ENCODE peak calls at places on chromosome 22, in ten cellular contexts. V, A, C, P, G, F, S, X, N and Z are unnamed samples.

GRCh38 chr22:50526849-50527801 is 1.7 kb upstream of the SCO2 start:
- DNase-seq in V (peak; percentile 67), A (no peak), C (peak; percentile 67), P (peak; percentile 77), G (peak; percentile 88), F (no peak), S (peak; percentile 85), X (peak; percentile 85), N (peak; percentile 67), Z (no peak)

GRCh38 chr22:35189559-35189958 is 67.7 kb upstream of the HMGXB4 start:
- DNase-seq in V (no peak), A (no peak), C (no peak), P (no peak), G (no peak), F (no peak), S (no peak), X (no peak), N (no peak), Z (no peak)

GRCh38 chr22:46389081-46389480 is 53.6 kb downstream of the TRMU start:
- DNase-seq in V (no peak), A (no peak), C (no peak), P (no peak), G (no peak), F (no peak), S (no peak), X (no peak), N (no peak), Z (no peak)

GRCh38 chr22:50183141-50183971 is 2.4 kb upstream of the TRABD start:
- DNase-seq in V (no peak), A (no peak), C (no peak), P (no peak), G (peak; percentile 53), F (no peak), S (no peak), X (no peak), N (no peak), Z (no peak)

GRCh38 chr22:45678961-45679912 is 7.6 kb downstream of the ATXN10 start:
- DNase-seq in V (no peak), A (no peak), C (no peak), P (no peak), G (no peak), F (peak; percentile 55), S (no peak), X (no peak), N (no peak), Z (peak; percentile 76)

GRCh38 chr22:46587492-46588278 is 32.5 kb upstream of the GRAMD4 start:
- DNase-seq in V (no peak), A (no peak), C (no peak), P (no peak), G (peak; percentile 80), F (no peak), S (peak; percentile 68), X (no peak), N (no peak), Z (no peak)

GRCh38 chr22:44721206-44721605 is 19.2 kb downstream of the PRR5 start:
- DNase-seq in V (no peak), A (no peak), C (peak; percentile 65), P (no peak), G (no peak), F (no peak), S (no peak), X (no peak), N (no peak), Z (no peak)

GRCh38 chr22:44935724-44936123 is 74.1 kb downstream of the PHF21B start:
- DNase-seq in V (no peak), A (no peak), C (no peak), P (no peak), G (no peak), F (no peak), S (no peak), X (no peak), N (no peak), Z (no peak)

GRCh38 chr22:20796731-20797130 is 22.8 kb downstream of the SERPIND1 start:
- DNase-seq in V (no peak), A (no peak), C (no peak), P (no peak), G (no peak), F (no peak), S (no peak), X (no peak), N (no peak), Z (no peak)

GRCh38 chr22:40844951-40845350 is 11.5 kb downstream of the ST13 start:
- DNase-seq in V (no peak), A (no peak), C (no peak), P (no peak), G (no peak), F (no peak), S (no peak), X (no peak), N (no peak), Z (no peak)
- H3K4me3 ChIP-seq in V (no peak overlapping the region), A (no peak overlapping the region), C (no peak overlapping the region), P (no peak overlapping the region), G (no peak overlapping the region), F (no peak overlapping the region), S (no peak overlapping the region), X (no peak overlapping the region), N (no peak overlapping the region), Z (no peak overlapping the region)

DNA sequence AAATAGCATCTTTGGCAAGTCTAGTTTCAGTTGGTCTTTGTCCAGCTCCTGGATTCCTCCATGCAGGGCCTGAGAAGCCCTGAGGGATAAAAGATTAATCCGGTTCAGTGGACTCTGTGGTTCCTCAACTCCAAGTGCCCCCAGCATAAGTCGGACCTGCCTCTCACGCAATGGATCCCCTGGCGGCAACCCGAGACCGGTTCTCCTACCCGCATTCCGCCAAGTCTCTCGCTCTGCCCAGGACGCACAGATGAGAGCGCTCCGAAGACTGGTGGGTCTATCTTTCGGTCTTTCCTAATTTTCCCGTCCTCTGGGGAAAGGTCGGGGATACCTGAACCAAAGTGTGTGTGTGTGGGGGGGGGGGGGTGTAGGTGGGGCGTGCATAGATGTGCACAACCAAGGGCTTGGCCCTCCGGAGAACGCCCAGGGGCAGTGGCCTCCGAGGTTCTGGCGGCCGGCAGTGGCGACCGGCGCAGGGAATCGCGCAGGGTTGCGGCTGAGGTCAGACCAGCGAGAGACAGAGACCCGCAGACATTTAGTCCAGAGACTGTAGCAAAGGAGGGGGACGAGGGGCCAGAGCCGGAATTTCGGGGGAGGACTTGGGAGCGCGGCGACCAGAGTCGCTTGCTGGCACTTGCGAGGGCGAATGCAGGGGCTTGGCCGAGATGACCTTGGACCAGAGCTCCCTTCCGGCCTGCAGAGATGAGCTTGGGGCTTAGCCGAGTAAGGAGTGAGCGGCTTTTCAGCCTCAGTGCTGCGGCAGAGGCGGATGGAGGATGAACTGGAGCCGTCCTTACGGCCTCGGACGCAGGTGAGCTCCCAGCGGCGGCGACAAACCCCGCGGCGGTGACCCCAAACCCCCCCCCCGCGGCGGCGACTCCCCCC is 712 bp upstream of the SLC2A11 start:
- DNase-seq in V (no peak), A (peak; percentile 62), C (peak; percentile 83), P (no peak), G (no peak), F (no peak), S (no peak), X (no peak), N (peak; percentile 50), Z (no peak)
- TF ChIP-seq CTCF in V (no peak), A (peak; percentile 20), C (no peak), P (no peak), G (no peak), F (peak; percentile 36), S (no peak), X (no peak), N (no peak), Z (no peak)

GRCh38 chr22:40043793-40044101 is 49.0 kb downstream of the FAM83F start:
- DNase-seq in V (no peak), A (no peak), C (no peak), P (no peak), G (no peak), F (no peak), S (no peak), X (no peak), N (no peak), Z (no peak)

GRCh38 chr22:40043086-40043485 is 48.3 kb downstream of the FAM83F start:
- DNase-seq in V (peak; percentile 85), A (peak; percentile 65), C (no peak), P (peak; percentile 66), G (no peak), F (no peak), S (no peak), X (peak; percentile 59), N (peak; percentile 81), Z (no peak)

GRCh38 chr22:40044870-40045834 is 50.4 kb downstream of the FAM83F start:
- DNase-seq in V (no peak), A (peak; percentile 68), C (peak; percentile 79), P (no peak), G (peak; percentile 79), F (no peak), S (peak; percentile 73), X (peak; percentile 45), N (peak; percentile 14), Z (no peak)

GRCh38 chr22:40044102-40044869 is 49.5 kb downstream of the FAM83F start:
- DNase-seq in V (peak; percentile 99), A (peak; percentile 98), C (peak; percentile 99), P (peak; percentile 99), G (peak; percentile 97), F (peak; percentile 99), S (peak; percentile 97), X (peak; percentile 98), N (peak; percentile 100), Z (peak; percentile 99)

DNA sequence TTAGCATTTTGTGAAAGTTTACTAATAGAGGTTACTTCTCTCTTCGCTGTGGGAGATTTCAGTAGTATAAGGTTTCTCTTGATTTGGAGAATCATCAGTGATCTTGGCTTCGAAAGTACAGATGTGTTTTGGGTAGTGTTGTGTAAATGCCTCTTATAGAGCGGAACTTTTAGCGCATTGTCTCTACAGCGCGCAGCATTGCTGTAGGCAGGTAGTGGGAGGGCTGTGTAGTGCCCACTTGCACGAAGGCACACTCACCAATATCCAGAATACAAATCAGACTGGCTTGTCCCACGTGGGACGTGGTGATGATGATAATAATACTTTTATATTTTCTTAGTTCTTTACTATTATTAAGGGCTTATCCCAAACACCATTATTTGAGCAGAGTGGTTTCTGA is 51.4 kb downstream of the FAM83F start:
- DNase-seq in V (no peak), A (no peak), C (no peak), P (no peak), G (no peak), F (no peak), S (no peak), X (no peak), N (no peak), Z (no peak)
- H3K4me3 ChIP-seq in V (no peak overlapping the region), A (peak overlapping the region; percentile 66), C (peak overlapping the region; percentile 83), P (no peak overlapping the region), G (peak overlapping the region; percentile 93), F (no peak overlapping the region), S (peak overlapping the region; percentile 75), X (no peak overlapping the region), N (peak overlapping the region; percentile 82), Z (no peak overlapping the region)

DNA sequence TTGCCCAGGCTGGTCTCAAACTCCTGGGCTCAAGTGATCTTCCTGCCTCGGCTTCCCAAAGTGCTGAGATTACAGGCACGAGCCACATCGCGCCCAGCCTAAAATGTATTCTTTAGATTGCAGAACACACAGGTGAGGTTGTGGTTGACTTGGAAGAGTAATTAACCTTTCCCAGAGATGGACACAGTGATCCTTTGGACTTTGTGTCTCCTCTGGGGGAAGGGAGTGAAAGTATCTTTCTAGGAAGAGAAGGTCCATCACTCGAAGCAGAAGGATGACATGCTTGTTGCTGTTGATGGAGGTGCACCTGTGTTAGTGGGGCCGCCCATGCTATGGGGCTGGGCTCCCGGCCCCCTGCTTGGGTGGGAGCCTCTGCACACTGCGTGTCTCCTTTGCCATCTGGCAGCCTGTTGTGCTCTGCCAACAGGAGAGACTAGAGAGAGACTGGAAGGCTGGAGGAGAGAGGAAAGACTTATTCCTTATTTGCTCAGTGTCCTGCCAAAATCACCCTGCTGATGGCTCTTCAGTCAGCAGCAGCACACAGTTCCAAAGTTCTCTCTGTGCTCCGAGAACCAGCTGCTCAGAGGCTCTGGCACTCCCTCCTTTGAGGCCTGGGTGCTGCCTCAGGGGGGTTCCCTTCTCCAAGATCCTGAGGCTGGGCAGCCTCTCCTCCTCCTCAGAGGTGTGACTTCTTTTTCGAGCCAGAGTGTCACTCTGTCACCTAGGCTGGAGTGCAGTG is 33.1 kb upstream of the CYB5R3 start:
- DNase-seq in V (no peak), A (no peak), C (no peak), P (no peak), G (no peak), F (no peak), S (no peak), X (no peak), N (no peak), Z (no peak)
- TF ChIP-seq CTCF in V (no peak), A (no peak), C (no peak), P (no peak), G (no peak), F (no peak), S (no peak), X (no peak), N (no peak), Z (no peak)